ENCODE peak calls at places on chromosomes 11 and 22, in eight cellular contexts. Q, I, M, O, W, X, E and Z are unnamed samples.

GRCh38 chr11:43687120-43687791 is 6.7 kb downstream of the HSD17B12 start:
- DNase-seq in E (peak), Q (peak), O (no peak), W (peak), I (peak), M (no peak), X (no peak), Z (peak)

GRCh38 chr11:68843703-68844312 is 2.1 kb upstream of the CPT1A start:
- DNase-seq in I (no peak), Q (peak), E (no peak), W (peak), X (peak), O (peak), M (no peak), Z (no peak)

GRCh38 chr11:82871646-82872045 is 28.6 kb downstream of the PRCP start:
- DNase-seq in X (no peak), Q (no peak), I (peak), W (no peak), O (no peak), E (no peak), M (no peak), Z (no peak)

GRCh38 chr22:41425704-41426365 is 20.8 kb downstream of the TOB2 start:
- DNase-seq in E (no peak), O (peak), I (no peak), M (no peak), W (no peak), Q (peak), X (no peak), Z (no peak)

GRCh38 chr11:95972055-95972454 is 48.1 kb upstream of the MTMR2 start:
- DNase-seq in E (no peak), I (no peak), W (no peak), Q (no peak), M (no peak), O (no peak), X (no peak), Z (no peak)

GRCh38 chr22:39135092-39135896 is 17.2 kb downstream of the CBX7 start:
- DNase-seq in M (peak), X (no peak), Q (peak), E (peak), O (peak), I (no peak), W (peak), Z (peak)

GRCh38 chr11:58391879-58392278 is 14.8 kb downstream of the OR5B3 start:
- DNase-seq in M (no peak), W (no peak), E (peak), O (no peak), X (no peak), Q (no peak), I (peak), Z (peak)

GRCh38 chr11:98979212-98979611 is 41.5 kb upstream of the CNTN5 start:
- DNase-seq in Q (peak), E (no peak), W (no peak), M (no peak), X (no peak), I (no peak), O (no peak), Z (no peak)

GRCh38 chr11:71212871-71213559 is 39.4 kb downstream of the SHANK2 start:
- DNase-seq in M (no peak), X (peak), E (no peak), I (peak), O (no peak), Q (no peak), W (no peak), Z (no peak)

GRCh38 chr22:41888638-41889200 is 26.2 kb downstream of the SHISA8 start:
- DNase-seq in E (no peak), W (no peak), M (no peak), X (no peak), I (no peak), Q (no peak), O (no peak), Z (peak)

GRCh38 chr11:119844808-119845207 is 115.8 kb upstream of the NECTIN1 start:
- DNase-seq in X (no peak), I (no peak), Q (peak), W (no peak), O (no peak), M (no peak), E (no peak), Z (no peak)

GRCh38 chr11:106276859-106277436 is 199.5 kb downstream of the AASDHPPT start:
- DNase-seq in Q (peak), I (peak), M (peak), W (no peak), O (no peak), X (no peak), E (peak), Z (no peak)

GRCh38 chr22:24510694-24511625 is 15.8 kb downstream of the UPB1 start:
- DNase-seq in E (peak), Q (peak), X (no peak), M (peak), I (peak), O (no peak), W (no peak), Z (peak)

GRCh38 chr11:101390539-101390938 is 193.3 kb downstream of the TRPC6 start:
- DNase-seq in O (no peak), X (no peak), Q (peak), W (no peak), E (peak), M (peak), I (peak), Z (peak)

GRCh38 chr22:37088108-37088605 is 21.4 kb downstream of the TMPRSS6 start:
- DNase-seq in I (peak), X (no peak), Q (no peak), O (no peak), M (no peak), E (peak), W (no peak), Z (no peak)

GRCh38 chr11:26254378-26254777 is 77.6 kb upstream of the ANO3 start:
- DNase-seq in O (no peak), M (no peak), Q (no peak), W (no peak), I (no peak), E (no peak), X (no peak), Z (no peak)

GRCh38 chr22:37282385-37282677 is at the start of gene CYTH4:
- DNase-seq in W (peak), E (peak), M (no peak), X (no peak), O (peak), I (no peak), Q (no peak), Z (no peak)

GRCh38 chr11:116461789-116462188 is 311.0 kb downstream of the BUD13 start:
- DNase-seq in Q (no peak), O (no peak), W (no peak), M (no peak), I (no peak), E (peak), X (no peak), Z (no peak)

GRCh38 chr22:48112687-48113521 is 1350.5 kb downstream of the TBC1D22A start:
- DNase-seq in E (no peak), O (no peak), W (no peak), X (no peak), I (no peak), M (no peak), Q (no peak), Z (no peak)

GRCh38 chr11:95923441-95923729 is 522 bp downstream of the MTMR2 start:
- DNase-seq in M (no peak), Q (no peak), X (no peak), O (no peak), E (no peak), W (no peak), I (no peak), Z (no peak)

GRCh38 chr11:62400760-62401159 is 18.1 kb upstream of the SCGB1A1 start:
- DNase-seq in M (no peak), I (peak), E (no peak), O (no peak), W (peak), X (peak), Q (peak), Z (peak)

GRCh38 chr22:19877626-19878339 is 23.1 kb upstream of the GNB1L start:
- DNase-seq in E (peak), Q (no peak), W (no peak), M (no peak), X (peak), O (peak), I (peak), Z (peak)

GRCh38 chr22:42330953-42331525 is 60.6 kb upstream of the TCF20 start:
- DNase-seq in O (no peak), Q (no peak), X (no peak), W (no peak), M (no peak), I (no peak), E (no peak), Z (no peak)

GRCh38 chr11:83827520-83827919 is 541.4 kb upstream of the CCDC90B start:
- DNase-seq in W (no peak), O (no peak), I (peak), Q (no peak), X (no peak), M (no peak), E (peak), Z (peak)